ENCODE peak calls at places on chromosomes 13 and 19, in four cellular contexts. H, Z, W and U are unnamed samples.

GRCh38 chr19:3695124-3695733 is 5.0 kb downstream of the PIP5K1C start:
- DNase-seq in H (no peak), Z (no peak), W (no peak), U (no peak)

GRCh38 chr13:43983373-43983772 is 103.7 kb downstream of the LACC1 start:
- DNase-seq in H (no peak), Z (no peak), W (peak), U (no peak)

GRCh38 chr13:37289212-37289935 is 183.9 kb upstream of the CSNK1A1L start:
- DNase-seq in H (no peak), Z (no peak), W (no peak), U (no peak)

GRCh38 chr19:16273005-16273404 is 51.6 kb upstream of the KLF2 start:
- DNase-seq in H (no peak), Z (no peak), W (no peak), U (no peak)

GRCh38 chr19:4922530-4923378 is 13.5 kb downstream of the UHRF1 start:
- DNase-seq in H (no peak), Z (no peak), W (no peak), U (no peak)

GRCh38 chr19:38229585-38230073 is 5.6 kb upstream of the DPF1 start:
- DNase-seq in H (peak), Z (peak), W (peak), U (peak)

GRCh38 chr13:39603424-39603947 is 493 bp upstream of the LHFPL6 start:
- DNase-seq in H (no peak), Z (peak), W (peak), U (peak)

GRCh38 chr13:44088911-44089851 is 209.5 kb downstream of the LACC1 start:
- DNase-seq in H (no peak), Z (no peak), W (no peak), U (no peak)

GRCh38 chr13:46569471-46569870 is 16.5 kb downstream of the LRCH1 start:
- DNase-seq in H (no peak), Z (no peak), W (no peak), U (no peak)

GRCh38 chr13:48542581-48543341 is 9.9 kb upstream of the RCBTB2 start:
- DNase-seq in H (peak), Z (peak), W (peak), U (peak)

GRCh38 chr13:49524740-49525501 is 29.2 kb downstream of the PHF11 start:
- DNase-seq in H (no peak), Z (no peak), W (no peak), U (no peak)

GRCh38 chr13:76884167-76884566 is 2.0 kb downstream of the KCTD12 start:
- DNase-seq in H (no peak), Z (peak), W (no peak), U (peak)

GRCh38 chr19:5255602-5256231 is 84.9 kb downstream of the PTPRS start:
- DNase-seq in H (no peak), Z (no peak), W (no peak), U (peak)

DNA sequence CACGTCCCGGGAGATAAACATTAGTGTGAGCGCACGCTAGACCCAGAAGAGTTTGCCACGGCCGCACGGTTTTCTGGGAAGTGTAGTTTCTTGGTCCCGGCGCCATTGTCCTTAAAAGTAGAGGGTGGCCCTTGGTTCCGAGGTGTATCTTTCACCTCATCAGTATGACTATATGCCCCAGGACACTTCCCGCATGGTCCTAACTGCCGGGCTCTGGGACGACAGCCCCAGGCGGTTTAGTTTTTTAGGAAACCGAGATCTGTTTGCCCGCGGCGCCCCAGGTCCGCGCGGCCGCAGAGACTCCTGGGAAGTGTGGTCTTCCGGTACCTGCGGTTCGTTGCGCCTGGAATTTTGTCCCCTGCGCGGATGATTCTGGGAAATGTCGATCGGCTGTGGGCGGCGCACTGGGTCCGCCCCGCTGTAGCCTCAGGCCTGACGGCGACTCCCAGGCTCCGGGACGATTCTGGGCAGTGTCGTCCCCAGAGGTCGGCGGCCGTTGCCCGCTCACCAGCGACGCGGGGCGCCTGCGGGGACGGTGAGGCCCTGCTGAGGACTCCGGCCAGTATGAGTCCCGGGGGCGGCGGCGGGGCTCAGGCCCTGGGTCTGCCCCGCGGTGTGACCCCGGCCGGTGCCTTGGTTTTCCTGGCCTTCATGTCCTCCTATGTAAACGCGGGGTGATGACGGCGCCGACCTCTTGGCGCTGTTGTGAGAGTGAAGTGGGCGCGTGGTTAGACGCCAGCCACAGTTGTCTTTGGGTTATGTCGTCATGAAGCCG is at the start of gene ZNF181:
- DNase-seq in H (peak), Z (peak), W (peak), U (peak)
- H2BK15ac ChIP-seq in H (peak), Z (no peak), W (no peak), U (no peak)

GRCh38 chr13:23350009-23350408 is 83.5 kb downstream of the SACS start:
- DNase-seq in H (no peak), Z (no peak), W (no peak), U (no peak)

GRCh38 chr13:23357349-23357748 is 76.2 kb downstream of the SACS start:
- DNase-seq in H (no peak), Z (no peak), W (no peak), U (no peak)

GRCh38 chr13:23352161-23352560 is 81.3 kb downstream of the SACS start:
- DNase-seq in H (no peak), Z (no peak), W (no peak), U (no peak)

GRCh38 chr13:23356368-23356767 is 77.1 kb downstream of the SACS start:
- DNase-seq in H (no peak), Z (no peak), W (no peak), U (no peak)

DNA sequence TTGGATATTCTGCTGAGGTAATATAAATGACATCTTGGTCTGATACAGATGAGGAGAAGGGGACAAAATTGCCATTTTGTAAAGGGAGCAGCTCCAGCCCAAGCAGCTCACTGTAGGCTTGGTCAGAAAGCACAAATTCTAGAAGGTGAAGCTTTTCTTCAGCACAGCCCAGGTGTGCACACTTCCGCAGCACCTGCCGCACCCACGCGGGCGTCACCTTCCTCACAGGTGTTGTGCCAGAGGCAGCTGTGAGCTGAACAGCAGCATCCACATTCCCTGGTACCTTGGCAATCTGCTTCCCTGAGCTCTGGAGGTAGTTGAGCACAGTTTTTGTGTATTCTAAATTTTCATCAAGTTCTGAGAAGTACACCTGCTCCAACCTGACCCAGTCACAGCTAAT is 79.0 kb downstream of the SACS start:
- DNase-seq in H (no peak), Z (no peak), W (no peak), U (no peak)
- H2AK5ac ChIP-seq in H (no peak), Z (no peak), W (no peak), U (no peak)

GRCh38 chr13:75723927-75724326 is 87.8 kb downstream of the LMO7 start:
- DNase-seq in H (no peak), Z (no peak), W (no peak), U (peak)
- H2BK15ac ChIP-seq in H (no peak), Z (no peak), W (no peak), U (no peak)

GRCh38 chr19:40716655-40717324 is at the start of the genes COQ8B and ITPKC:
- DNase-seq in H (peak), Z (peak), W (peak), U (peak)
- H2AK5ac ChIP-seq in H (peak), Z (no peak), W (peak), U (peak)

GRCh38 chr13:31064636-31065035 is 97.1 kb downstream of the HSPH1 start:
- DNase-seq in H (no peak), Z (no peak), W (no peak), U (no peak)
- H2BK15ac ChIP-seq in H (no peak), Z (no peak), W (no peak), U (no peak)

DNA sequence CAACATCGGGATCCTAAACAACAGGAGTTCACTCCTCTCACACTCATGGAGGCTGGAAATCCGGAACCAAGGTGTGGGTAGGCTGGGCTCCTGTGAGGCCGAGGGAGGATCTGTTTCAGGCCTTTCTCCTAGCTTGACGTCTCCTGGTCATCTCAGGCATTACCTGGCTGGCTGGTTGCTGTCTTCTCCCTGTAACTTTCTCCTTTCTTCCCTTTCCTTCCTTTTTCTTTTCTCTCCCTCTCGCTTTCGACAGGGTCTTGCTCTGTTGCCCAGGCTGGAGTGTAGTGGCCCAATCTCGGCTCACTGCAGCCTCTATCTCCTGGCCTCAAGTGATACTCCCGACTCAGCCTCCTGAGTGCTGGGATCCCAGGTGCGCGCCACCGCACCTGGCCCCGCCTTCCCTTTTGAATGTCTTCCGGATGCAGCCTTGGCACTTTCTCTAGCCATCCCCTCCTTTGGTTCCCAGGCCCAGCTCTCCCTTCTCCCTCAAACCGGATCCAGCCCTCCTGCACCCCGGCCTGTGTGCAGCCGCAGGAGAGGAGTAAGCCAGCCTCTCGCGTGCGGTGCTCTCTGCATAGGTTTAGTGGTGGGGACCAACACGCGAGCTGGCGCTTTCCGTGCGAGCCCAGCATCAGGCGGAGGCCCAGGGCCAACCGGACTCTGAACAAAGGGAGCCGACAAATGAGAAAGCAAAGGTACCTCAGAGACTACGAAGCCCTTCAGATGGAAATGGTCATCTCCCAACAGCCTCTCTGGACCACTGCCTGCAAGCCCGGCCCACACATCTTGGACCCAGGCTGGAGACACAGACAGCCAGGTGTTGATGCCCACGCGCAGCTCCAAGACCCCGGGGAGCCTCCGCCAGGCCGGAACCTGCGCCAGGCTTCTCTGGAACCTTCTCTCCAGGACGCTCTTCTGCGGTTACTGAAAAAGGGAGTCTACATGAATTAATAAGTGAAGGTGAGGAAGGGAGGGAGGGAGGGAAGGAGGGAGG is 16.3 kb upstream of the LATS2 start:
- DNase-seq in H (no peak), Z (peak), W (no peak), U (no peak)
- H2AK5ac ChIP-seq in H (peak), Z (no peak), W (peak), U (no peak)

GRCh38 chr13:73059460-73060250 is 850 bp downstream of the KLF5 start:
- DNase-seq in H (peak), Z (peak), W (peak), U (peak)
- H2BK15ac ChIP-seq in H (peak), Z (no peak), W (peak), U (no peak)

DNA sequence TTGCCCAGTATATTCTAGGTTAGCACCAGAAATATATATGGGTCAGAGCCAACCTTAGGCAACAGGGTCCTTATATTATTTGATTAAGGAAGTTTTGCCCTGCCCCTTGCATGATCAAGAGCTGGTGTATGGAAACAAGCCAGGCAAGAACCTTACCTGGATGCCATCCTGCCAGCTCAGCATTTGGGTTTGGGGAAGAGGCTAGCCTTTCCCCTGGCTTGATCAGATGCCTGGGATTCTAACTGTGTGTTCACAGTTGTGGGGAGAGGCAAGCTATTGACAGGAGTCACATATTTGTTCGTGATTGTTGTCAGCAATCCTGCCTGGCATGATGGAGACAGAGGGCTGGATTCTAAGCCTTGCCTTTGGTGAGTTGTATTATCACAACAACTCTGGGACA is 260.0 kb upstream of the DACH1 start:
- DNase-seq in H (no peak), Z (no peak), W (no peak), U (peak)
- H2AK5ac ChIP-seq in H (no peak), Z (no peak), W (no peak), U (no peak)

GRCh38 chr19:51628153-51628939 is 1.9 kb downstream of the SIGLEC5 start:
- DNase-seq in H (no peak), Z (no peak), W (no peak), U (no peak)

GRCh38 chr19:51627491-51628138 is 2.6 kb downstream of the SIGLEC5 start:
- DNase-seq in H (no peak), Z (no peak), W (no peak), U (no peak)

GRCh38 chr19:51632126-51632525 is 1.9 kb upstream of the SIGLEC5 start:
- DNase-seq in H (no peak), Z (no peak), W (no peak), U (no peak)

GRCh38 chr19:51621178-51621577 is 9.0 kb downstream of the SIGLEC5 start:
- DNase-seq in H (no peak), Z (no peak), W (no peak), U (no peak)

GRCh38 chr19:51626675-51627074 is 3.5 kb downstream of the SIGLEC5 start:
- DNase-seq in H (no peak), Z (no peak), W (no peak), U (no peak)
- H2BK15ac ChIP-seq in H (no peak), Z (no peak), W (no peak), U (no peak)

GRCh38 chr19:18389095-18389735 is 3.3 kb downstream of the GDF15 start:
- DNase-seq in H (no peak), Z (no peak), W (no peak), U (no peak)
- H2AK5ac ChIP-seq in H (no peak), Z (no peak), W (peak), U (no peak)